ENCODE peak calls at places on chromosome 14, in eight cellular contexts. B is prostate gland, W is A549, M is IMR-90, J is H1, F is Peyer's patch, C is ovary, G is uterus. X is an unnamed sample.

GRCh38 chr14:63713765-63714164 is 14.1 kb downstream of the SGPP1 start:
- DNase-seq in C (no peak), M (peak; percentile 51), F (no peak), J (no peak), G (no peak), W (peak; percentile 52), B (no peak), X (no peak)

GRCh38 chr14:53932966-53933365 is 23.7 kb downstream of the BMP4 start:
- DNase-seq in F (no peak), C (no peak), B (no peak), J (no peak), G (no peak), M (no peak), W (no peak), X (no peak)

GRCh38 chr14:101178184-101179072 is 274.9 kb upstream of the RTL1 start:
- DNase-seq in M (no peak), J (no peak), F (peak; percentile 25), W (no peak), C (peak; percentile 19), B (no peak), G (no peak), X (no peak)

GRCh38 chr14:99726538-99727095 is 42.5 kb downstream of the CYP46A1 start:
- DNase-seq in C (peak; percentile 30), M (no peak), F (peak; percentile 39), W (no peak), B (no peak), J (peak; percentile 46), G (no peak), X (no peak)

GRCh38 chr14:91373591-91374245 is 43.9 kb downstream of the CCDC88C start:
- DNase-seq in J (no peak), M (no peak), F (no peak), B (no peak), W (no peak), G (no peak), C (no peak), X (no peak)

GRCh38 chr14:101024686-101025085 is 121.2 kb upstream of the RTL1 start:
- DNase-seq in M (no peak), C (peak; percentile 4), J (no peak), F (peak; percentile 6), G (no peak), W (no peak), B (no peak), X (no peak)

GRCh38 chr14:74979442-74980397 is 23.0 kb upstream of the EIF2B2 start:
- DNase-seq in B (peak; percentile 51), F (no peak), W (no peak), C (no peak), G (no peak), M (peak; percentile 36), J (peak; percentile 66), X (no peak)

GRCh38 chr14:103828315-103828967 is 18.9 kb downstream of the PPP1R13B start:
- DNase-seq in C (peak; percentile 65), J (no peak), F (no peak), M (peak; percentile 23), W (no peak), G (peak; percentile 47), B (no peak), X (peak; percentile 26)

GRCh38 chr14:92560106-92560865 is 46.7 kb downstream of the RIN3 start:
- DNase-seq in G (no peak), W (no peak), B (no peak), C (no peak), J (no peak), F (peak; percentile 32), M (no peak), X (no peak)

GRCh38 chr14:93049295-93049694 is 66.4 kb downstream of the ITPK1 start:
- DNase-seq in F (peak; percentile 89), W (peak; percentile 26), G (no peak), J (no peak), M (no peak), B (no peak), C (no peak), X (peak; percentile 49)

GRCh38 chr14:96384740-96385139 is 7.2 kb upstream of the AK7 start:
- DNase-seq in F (no peak), W (no peak), J (no peak), B (no peak), M (no peak), G (no peak), C (no peak), X (no peak)

GRCh38 chr14:72457641-72458040 is 436.3 kb downstream of the DPF3 start:
- DNase-seq in F (no peak), G (no peak), J (no peak), C (no peak), W (peak; percentile 33), B (no peak), M (peak; percentile 83), X (no peak)

GRCh38 chr14:77003960-77004710 is 24.4 kb downstream of the IRF2BPL start:
- DNase-seq in F (no peak), J (peak; percentile 45), B (no peak), G (no peak), W (no peak), C (no peak), M (peak; percentile 85), X (peak; percentile 75)

GRCh38 chr14:93007225-93007997 is 84.5 kb downstream of the CHGA start:
- DNase-seq in G (no peak), J (no peak), F (peak; percentile 70), B (no peak), M (peak; percentile 76), C (no peak), W (peak; percentile 24), X (no peak)

GRCh38 chr14:23071244-23071974 is 14.1 kb upstream of the CDH24 start:
- DNase-seq in W (peak; percentile 91), M (peak; percentile 94), F (peak; percentile 87), G (peak; percentile 84), C (peak; percentile 84), B (peak; percentile 82), J (peak; percentile 83), X (peak; percentile 89)
- TF ChIP-seq POLR2A in W (peak; percentile 85), M (peak; percentile 56), F (peak; percentile 28), G (peak; percentile 42), C (no peak), B (peak; percentile 51), J (peak; percentile 66), X (no peak)

DNA sequence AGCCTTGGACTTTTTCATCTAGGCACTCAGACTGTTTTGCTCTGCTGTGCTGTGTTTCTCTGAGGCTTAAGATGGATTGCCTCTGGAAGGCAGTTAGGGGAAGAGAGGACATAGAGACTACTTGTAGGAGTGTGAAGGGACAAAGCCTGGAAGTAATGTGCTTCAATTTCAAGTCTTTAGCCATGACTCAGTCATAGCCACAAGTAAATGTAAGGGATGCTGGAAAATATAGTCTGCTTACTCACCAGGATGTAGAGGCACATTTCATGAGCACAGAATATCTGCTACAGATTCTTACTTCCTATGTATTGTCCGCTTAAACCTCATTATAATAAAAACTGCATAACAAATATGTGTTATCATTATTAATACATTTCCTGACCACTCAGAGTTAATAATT is 794.3 kb upstream of the NOVA1 start:
- DNase-seq in G (no peak), C (no peak), M (no peak), J (no peak), W (no peak), B (no peak), F (no peak), X (no peak)
- H3K9me3 ChIP-seq in G (no peaks in the 10 kb centered on the region), C (no peaks in the 10 kb centered on the region), M (peaks cover 7% of the 10 kb centered on the region), J (no peaks in the 10 kb centered on the region), W (no peaks in the 10 kb centered on the region), B (no peaks in the 10 kb centered on the region), F (no peaks in the 10 kb centered on the region), X (no peaks in the 10 kb centered on the region)

DNA sequence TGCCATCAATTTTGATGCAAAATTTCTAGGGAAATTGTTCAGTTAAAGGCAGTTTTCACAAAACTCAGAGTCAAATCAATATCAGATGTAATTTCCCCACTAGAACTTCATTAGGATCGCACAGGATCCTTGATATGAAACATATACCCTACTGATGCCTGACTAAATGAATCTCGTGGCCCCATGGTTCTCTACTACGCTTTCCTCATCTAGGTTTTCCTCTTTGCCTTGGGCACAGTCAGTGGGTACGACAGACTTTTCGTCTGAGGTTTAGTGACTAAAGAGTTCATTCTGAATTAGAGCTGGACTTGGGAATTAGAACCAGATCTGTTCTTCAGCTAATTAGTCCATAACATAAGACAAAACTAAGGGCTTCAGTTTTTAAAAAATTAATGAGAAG is 42.5 kb upstream of the GNPNAT1 start:
- DNase-seq in G (no peak), M (no peak), C (no peak), B (no peak), J (no peak), W (no peak), F (no peak), X (no peak)
- TF ChIP-seq POLR2A in G (no peak), M (no peak), C (no peak), B (no peak), J (no peak), W (no peak), F (no peak), X (no peak)

GRCh38 chr14:50792634-50793068 is 38.3 kb downstream of the NIN start:
- DNase-seq in G (no peak), W (no peak), B (no peak), F (no peak), C (no peak), J (no peak), M (no peak), X (no peak)
- H3K9me3 ChIP-seq in G (no peaks in the 10 kb centered on the region), W (no peaks in the 10 kb centered on the region), B (no peaks in the 10 kb centered on the region), F (no peaks in the 10 kb centered on the region), C (no peaks in the 10 kb centered on the region), J (no peaks in the 10 kb centered on the region), M (no peaks in the 10 kb centered on the region), X (no peaks in the 10 kb centered on the region)

DNA sequence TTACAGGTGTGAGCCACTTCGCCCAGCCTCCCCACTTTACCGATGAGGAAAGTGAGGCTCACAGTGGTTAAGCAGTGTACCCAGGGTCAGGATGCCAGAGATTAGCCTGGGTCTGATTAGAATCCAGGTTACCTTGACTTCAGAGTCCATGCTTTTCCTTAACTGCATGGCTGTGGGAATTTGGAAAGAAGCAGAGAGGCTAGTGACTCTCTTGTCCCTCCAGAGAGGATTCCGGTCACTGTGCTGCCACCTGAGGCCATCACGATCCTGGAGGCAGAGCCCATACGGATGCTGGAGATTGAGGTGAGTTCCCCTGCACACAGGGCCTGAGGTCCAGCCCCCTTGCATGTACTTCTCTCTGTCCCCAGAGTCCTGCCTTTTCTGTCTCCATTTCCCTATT is 4.7 kb downstream of the REC8 start:
- DNase-seq in C (no peak), F (no peak), J (no peak), W (no peak), B (no peak), G (no peak), M (no peak), X (no peak)
- TF ChIP-seq POLR2A in C (no peak), F (no peak), J (no peak), W (no peak), B (no peak), G (no peak), M (no peak), X (no peak)

GRCh38 chr14:79567306-79567705 is 644.0 kb downstream of the DIO2 start:
- DNase-seq in J (no peak), B (no peak), C (no peak), F (no peak), W (no peak), M (no peak), G (no peak), X (no peak)

GRCh38 chr14:79568566-79568965 is 642.7 kb downstream of the DIO2 start:
- DNase-seq in M (no peak), W (no peak), C (no peak), G (no peak), B (no peak), J (no peak), F (no peak), X (no peak)

GRCh38 chr14:79562158-79562557 is 649.1 kb downstream of the DIO2 start:
- DNase-seq in W (no peak), G (no peak), M (no peak), J (no peak), C (no peak), F (no peak), B (no peak), X (no peak)

GRCh38 chr14:79564371-79564770 is 646.9 kb downstream of the DIO2 start:
- DNase-seq in M (no peak), F (no peak), B (no peak), C (no peak), G (no peak), J (no peak), W (no peak), X (no peak)
- H3K9me3 ChIP-seq in M (no peaks in the 10 kb centered on the region), F (no peaks in the 10 kb centered on the region), B (no peaks in the 10 kb centered on the region), C (no peaks in the 10 kb centered on the region), G (no peaks in the 10 kb centered on the region), J (no peaks in the 10 kb centered on the region), W (no peaks in the 10 kb centered on the region), X (no peaks in the 10 kb centered on the region)

X was measured in thyroid gland.